ENCODE peak calls at places on chromosomes 3 and 15, in nine cellular contexts. C is CD8-positive, alpha-beta T cell; V is kidney; N is small intestine; L is left lung; D is Peyer's patch; J is HCT116; O is right atrium auricular region; M is adrenal gland. U is an unnamed sample.

GRCh38 chr15:68592054-68592453 is 13.3 kb downstream of the CORO2B start:
- DNase-seq in D (no peak), N (no peak), V (no peak), J (no peak), C (no peak), L (no peak), O (no peak), M (no peak), U (no peak)

GRCh38 chr15:49063402-49064280 is 17.4 kb upstream of the SECISBP2L start:
- DNase-seq in O (no peak), M (no peak), C (no peak), V (no peak), D (no peak), L (no peak), J (no peak), N (peak; percentile 6), U (no peak)

GRCh38 chr3:179430277-179430870 is 20.9 kb downstream of the GNB4 start:
- DNase-seq in M (no peak), N (no peak), J (no peak), V (no peak), O (no peak), L (no peak), D (no peak), C (no peak), U (no peak)

GRCh38 chr3:98906230-98906629 is 4.7 kb upstream of the DCBLD2 start:
- DNase-seq in L (no peak), N (no peak), O (no peak), C (no peak), V (no peak), D (no peak), M (no peak), J (peak; percentile 54), U (no peak)

GRCh38 chr3:124248471-124249028 is 256.6 kb upstream of the ROPN1 start:
- DNase-seq in L (no peak), C (no peak), O (peak; percentile 72), M (peak; percentile 58), J (no peak), N (peak; percentile 91), D (no peak), V (peak; percentile 83), U (peak; percentile 73)

GRCh38 chr3:167716920-167717319 is 17.8 kb downstream of the PDCD10 start:
- DNase-seq in O (no peak), J (no peak), D (no peak), C (no peak), N (peak; percentile 93), V (no peak), L (no peak), M (no peak), U (no peak)

GRCh38 chr3:66382142-66382541 is 118.7 kb downstream of the LRIG1 start:
- DNase-seq in J (no peak), M (no peak), V (no peak), C (no peak), L (no peak), O (no peak), N (no peak), D (no peak), U (no peak)

GRCh38 chr3:141020139-141020940 is 30.8 kb upstream of the SPSB4 start:
- DNase-seq in L (no peak), M (no peak), D (no peak), V (no peak), J (no peak), N (no peak), C (no peak), O (no peak), U (no peak)

GRCh38 chr3:187041362-187042061 is 97.8 kb downstream of the RPL39L start:
- DNase-seq in D (peak; percentile 50), C (peak; percentile 61), O (no peak), V (no peak), L (no peak), N (peak; percentile 37), M (no peak), J (no peak), U (no peak)

GRCh38 chr3:12999147-13000140 is 73.8 kb downstream of the IQSEC1 start:
- DNase-seq in L (peak; percentile 95), O (peak; percentile 96), M (peak; percentile 87), N (peak; percentile 72), V (peak; percentile 90), C (no peak), J (peak; percentile 74), D (peak; percentile 87), U (no peak)

GRCh38 chr15:52804526-52805081 is 14.5 kb upstream of the ONECUT1 start:
- DNase-seq in D (no peak), O (no peak), M (no peak), V (peak; percentile 66), C (no peak), J (no peak), N (no peak), L (no peak), U (no peak)

GRCh38 chr3:170448530-170449110 is 30.0 kb downstream of the CLDN11 start:
- DNase-seq in D (no peak), O (no peak), C (no peak), J (no peak), V (no peak), L (no peak), M (no peak), N (no peak), U (no peak)

GRCh38 chr15:83379574-83379973 is 67.6 kb upstream of the SH3GL3 start:
- DNase-seq in V (peak; percentile 79), L (no peak), M (no peak), J (peak; percentile 81), C (no peak), O (no peak), N (no peak), D (no peak), U (no peak)

GRCh38 chr3:184186184-184186901 is at the start of gene ABCF3:
- DNase-seq in M (peak; percentile 68), J (no peak), N (peak; percentile 71), D (no peak), C (no peak), V (peak; percentile 83), L (no peak), O (peak; percentile 73), U (peak; percentile 43)

GRCh38 chr15:95041297-95041696 is 809.9 kb downstream of the MCTP2 start:
- DNase-seq in V (no peak), O (no peak), J (no peak), M (no peak), L (no peak), D (no peak), C (no peak), N (no peak), U (no peak)
- H3K9me3 ChIP-seq in V (no peaks in the 10 kb centered on the region), O (no peaks in the 10 kb centered on the region), J (no peaks in the 10 kb centered on the region), M (no peaks in the 10 kb centered on the region), L (no peaks in the 10 kb centered on the region), D (no peaks in the 10 kb centered on the region), C (no peaks in the 10 kb centered on the region), N (no peaks in the 10 kb centered on the region), U (no peaks in the 10 kb centered on the region)

GRCh38 chr15:78034495-78035191 is 42.9 kb downstream of the TBC1D2B start:
- DNase-seq in N (peak; percentile 53), O (no peak), D (peak; percentile 78), M (no peak), V (no peak), J (no peak), L (peak; percentile 70), C (peak; percentile 86), U (no peak)

GRCh38 chr15:78035861-78036476 is 41.5 kb downstream of the TBC1D2B start:
- DNase-seq in N (peak; percentile 65), C (no peak), D (no peak), J (no peak), M (no peak), L (no peak), V (no peak), O (no peak), U (no peak)

GRCh38 chr15:78035319-78035718 is 42.2 kb downstream of the TBC1D2B start:
- DNase-seq in C (no peak), V (no peak), N (no peak), J (no peak), D (peak; percentile 41), M (no peak), O (no peak), L (peak; percentile 52), U (peak; percentile 49)

GRCh38 chr15:78037328-78037727 is 40.2 kb downstream of the TBC1D2B start:
- DNase-seq in O (peak; percentile 16), J (no peak), M (no peak), L (no peak), D (no peak), C (no peak), V (no peak), N (no peak), U (no peak)

GRCh38 chr15:78033864-78034263 is 43.6 kb downstream of the TBC1D2B start:
- DNase-seq in D (peak; percentile 62), M (no peak), V (no peak), J (no peak), O (no peak), N (no peak), C (peak; percentile 68), L (no peak), U (no peak)
- H3K4me1 ChIP-seq in D (no peaks in the 10 kb centered on the region), M (peaks cover 18% of the 10 kb centered on the region), V (peaks cover 22% of the 10 kb centered on the region), J (no peaks in the 10 kb centered on the region), O (no peaks in the 10 kb centered on the region), N (peaks cover 24% of the 10 kb centered on the region), C (peaks cover 57% of the 10 kb centered on the region), L (peaks cover 34% of the 10 kb centered on the region), U (peaks cover 15% of the 10 kb centered on the region)

GRCh38 chr3:196774191-196774820 is 34.6 kb downstream of the PAK2 start:
- DNase-seq in J (no peak), M (no peak), V (no peak), D (no peak), O (no peak), C (no peak), N (peak; percentile 75), L (no peak), U (no peak)

GRCh38 chr3:196778755-196779154 is 39.1 kb downstream of the PAK2 start:
- DNase-seq in N (no peak), M (no peak), C (no peak), O (no peak), J (no peak), D (no peak), V (no peak), L (no peak), U (no peak)

GRCh38 chr3:196774845-196775422 is 35.3 kb downstream of the PAK2 start:
- DNase-seq in M (no peak), C (no peak), V (no peak), D (no peak), O (no peak), L (no peak), N (no peak), J (no peak), U (no peak)

GRCh38 chr3:196772897-196773296 is 33.2 kb downstream of the PAK2 start:
- DNase-seq in L (no peak), M (no peak), D (no peak), C (no peak), J (no peak), V (no peak), O (no peak), N (no peak), U (no peak)

GRCh38 chr3:196775938-196776337 is 36.3 kb downstream of the PAK2 start:
- DNase-seq in O (no peak), L (no peak), D (no peak), C (no peak), M (no peak), V (no peak), N (no peak), J (no peak), U (no peak)
- H3K9me3 ChIP-seq in O (no peaks in the 10 kb centered on the region), L (no peaks in the 10 kb centered on the region), D (no peaks in the 10 kb centered on the region), C (no peaks in the 10 kb centered on the region), M (no peaks in the 10 kb centered on the region), V (no peaks in the 10 kb centered on the region), N (no peaks in the 10 kb centered on the region), J (no peaks in the 10 kb centered on the region), U (no peaks in the 10 kb centered on the region)

DNA sequence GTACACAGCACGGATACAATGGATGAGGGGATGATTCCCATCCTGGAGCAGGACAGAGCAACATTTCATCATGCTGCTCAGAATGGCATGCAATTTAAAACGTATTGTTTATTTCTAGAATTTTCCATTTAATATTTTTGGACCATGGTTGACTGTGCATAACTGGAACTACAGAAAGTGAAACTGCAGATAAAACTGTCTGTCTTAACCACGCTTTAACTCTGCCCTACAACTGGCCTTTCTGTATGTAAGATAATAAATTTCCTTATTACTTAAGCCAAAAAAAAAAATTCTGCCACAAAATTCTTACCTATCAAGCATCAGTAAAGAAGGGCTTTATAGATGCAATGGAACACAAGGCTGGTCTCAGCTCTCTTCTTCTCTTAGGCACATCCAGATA is 33.3 kb downstream of the AP3S2 start:
- DNase-seq in V (no peak), O (no peak), C (no peak), D (no peak), L (no peak), N (peak; percentile 60), M (no peak), J (no peak), U (no peak)
- H3K4me1 ChIP-seq in V (peaks cover 6% of the 10 kb centered on the region), O (no peaks in the 10 kb centered on the region), C (no peaks in the 10 kb centered on the region), D (no peaks in the 10 kb centered on the region), L (no peaks in the 10 kb centered on the region), N (peaks cover 6% of the 10 kb centered on the region), M (peaks cover 7% of the 10 kb centered on the region), J (no peaks in the 10 kb centered on the region), U (no peaks in the 10 kb centered on the region)

U was measured in uterus.